ENCODE peak calls at places on chromosomes 6 and 20, in ten cellular contexts. One of them, this sample, is unnamed.

GRCh38 chr20:50729925-50730764 is 1.2 kb upstream of the PARD6B start:
- DNase-seq in pancreas: peak
- DNase-seq in hepatocyte: no peak
- DNase-seq in GM12865: no peak
- DNase-seq in kidney: no peak
- DNase-seq in adrenal gland: peak
- DNase-seq in astrocyte: no peak
- DNase-seq in left ventricle myocardium inferior: no peak
- DNase-seq in CD8-positive, alpha-beta memory T cell: no peak
- DNase-seq in mucosa of descending colon: peak
- DNase-seq in this sample: no peak

GRCh38 chr6:3518356-3518841 is 61.5 kb upstream of the SLC22A23 start:
- DNase-seq in pancreas: no peak
- DNase-seq in hepatocyte: peak
- DNase-seq in GM12865: no peak
- DNase-seq in kidney: no peak
- DNase-seq in adrenal gland: no peak
- DNase-seq in astrocyte: peak
- DNase-seq in left ventricle myocardium inferior: no peak
- DNase-seq in CD8-positive, alpha-beta memory T cell: no peak
- DNase-seq in mucosa of descending colon: peak
- DNase-seq in this sample: no peak

GRCh38 chr20:24892522-24892921 is 56.5 kb upstream of the CST7 start:
- DNase-seq in pancreas: no peak
- DNase-seq in hepatocyte: no peak
- DNase-seq in GM12865: no peak
- DNase-seq in kidney: no peak
- DNase-seq in adrenal gland: no peak
- DNase-seq in astrocyte: no peak
- DNase-seq in left ventricle myocardium inferior: no peak
- DNase-seq in CD8-positive, alpha-beta memory T cell: no peak
- DNase-seq in mucosa of descending colon: no peak
- DNase-seq in this sample: no peak

GRCh38 chr20:19995220-19995863 is 21.8 kb upstream of the NAA20 start:
- DNase-seq in pancreas: no peak
- DNase-seq in hepatocyte: peak
- DNase-seq in GM12865: peak
- DNase-seq in kidney: no peak
- DNase-seq in adrenal gland: no peak
- DNase-seq in astrocyte: peak
- DNase-seq in left ventricle myocardium inferior: no peak
- DNase-seq in CD8-positive, alpha-beta memory T cell: no peak
- DNase-seq in mucosa of descending colon: peak
- DNase-seq in this sample: no peak

GRCh38 chr6:46184114-46184513 is 13.3 kb upstream of the ENPP5 start:
- DNase-seq in pancreas: no peak
- DNase-seq in hepatocyte: peak
- DNase-seq in GM12865: no peak
- DNase-seq in kidney: no peak
- DNase-seq in adrenal gland: peak
- DNase-seq in astrocyte: peak
- DNase-seq in left ventricle myocardium inferior: no peak
- DNase-seq in CD8-positive, alpha-beta memory T cell: no peak
- DNase-seq in mucosa of descending colon: no peak
- DNase-seq in this sample: peak

GRCh38 chr20:10965936-10966470 is 292.2 kb upstream of the JAG1 start:
- DNase-seq in pancreas: no peak
- DNase-seq in hepatocyte: no peak
- DNase-seq in GM12865: no peak
- DNase-seq in kidney: no peak
- DNase-seq in adrenal gland: no peak
- DNase-seq in astrocyte: peak
- DNase-seq in left ventricle myocardium inferior: no peak
- DNase-seq in CD8-positive, alpha-beta memory T cell: no peak
- DNase-seq in mucosa of descending colon: peak
- DNase-seq in this sample: no peak

GRCh38 chr6:74199146-74199680 is 503.2 kb downstream of the CD109 start:
- DNase-seq in pancreas: no peak
- DNase-seq in hepatocyte: no peak
- DNase-seq in GM12865: no peak
- DNase-seq in kidney: no peak
- DNase-seq in adrenal gland: no peak
- DNase-seq in astrocyte: no peak
- DNase-seq in left ventricle myocardium inferior: no peak
- DNase-seq in CD8-positive, alpha-beta memory T cell: no peak
- DNase-seq in mucosa of descending colon: no peak
- DNase-seq in this sample: no peak

GRCh38 chr6:11912420-11912819 is 99.7 kb upstream of the HIVEP1 start:
- DNase-seq in pancreas: no peak
- DNase-seq in hepatocyte: no peak
- DNase-seq in GM12865: peak
- DNase-seq in kidney: no peak
- DNase-seq in adrenal gland: no peak
- DNase-seq in astrocyte: no peak
- DNase-seq in left ventricle myocardium inferior: no peak
- DNase-seq in CD8-positive, alpha-beta memory T cell: no peak
- DNase-seq in mucosa of descending colon: peak
- DNase-seq in this sample: no peak

GRCh38 chr6:13457577-13457976 is 29.8 kb downstream of the GFOD1 start:
- DNase-seq in pancreas: no peak
- DNase-seq in hepatocyte: no peak
- DNase-seq in GM12865: no peak
- DNase-seq in kidney: no peak
- DNase-seq in adrenal gland: no peak
- DNase-seq in astrocyte: peak
- DNase-seq in left ventricle myocardium inferior: peak
- DNase-seq in CD8-positive, alpha-beta memory T cell: no peak
- DNase-seq in mucosa of descending colon: no peak
- DNase-seq in this sample: no peak

GRCh38 chr6:108796875-108797274 is 51.3 kb upstream of the ARMC2 start:
- DNase-seq in pancreas: no peak
- DNase-seq in hepatocyte: no peak
- DNase-seq in GM12865: no peak
- DNase-seq in kidney: no peak
- DNase-seq in adrenal gland: no peak
- DNase-seq in astrocyte: no peak
- DNase-seq in left ventricle myocardium inferior: no peak
- DNase-seq in CD8-positive, alpha-beta memory T cell: no peak
- DNase-seq in mucosa of descending colon: no peak
- DNase-seq in this sample: no peak

DNA sequence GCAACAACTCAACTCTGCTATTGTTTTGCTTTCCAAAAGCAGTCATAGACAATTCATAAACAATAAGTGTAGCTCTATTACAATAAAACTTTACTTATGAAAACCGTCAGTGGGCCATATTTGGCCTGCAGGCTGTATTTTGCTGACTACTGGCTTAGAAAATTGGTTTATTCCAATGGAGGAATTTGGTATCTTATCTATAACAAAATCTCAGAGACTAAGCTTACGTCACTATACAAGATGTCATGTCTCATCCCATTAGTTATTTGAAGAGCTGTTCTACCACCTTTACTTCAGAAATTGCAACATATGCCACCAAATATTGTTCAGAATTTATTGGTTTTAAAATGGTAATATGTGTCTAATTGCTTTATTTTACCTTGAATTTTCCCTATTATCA is 436.9 kb downstream of the HTR1B start:
- DNase-seq in pancreas: no peak
- DNase-seq in hepatocyte: no peak
- DNase-seq in GM12865: no peak
- DNase-seq in kidney: no peak
- DNase-seq in adrenal gland: no peak
- DNase-seq in astrocyte: no peak
- DNase-seq in left ventricle myocardium inferior: no peak
- DNase-seq in CD8-positive, alpha-beta memory T cell: no peak
- DNase-seq in mucosa of descending colon: no peak
- DNase-seq in this sample: no peak
- H3K4me3 ChIP-seq in pancreas: no peak
- H3K4me3 ChIP-seq in hepatocyte: no peak
- H3K4me3 ChIP-seq in GM12865: peak
- H3K4me3 ChIP-seq in kidney: no peak
- H3K4me3 ChIP-seq in adrenal gland: no peak
- H3K4me3 ChIP-seq in astrocyte: no peak
- H3K4me3 ChIP-seq in left ventricle myocardium inferior: no peak
- H3K4me3 ChIP-seq in CD8-positive, alpha-beta memory T cell: no peak
- H3K4me3 ChIP-seq in mucosa of descending colon: no peak
- H3K4me3 ChIP-seq in this sample: no peak

DNA sequence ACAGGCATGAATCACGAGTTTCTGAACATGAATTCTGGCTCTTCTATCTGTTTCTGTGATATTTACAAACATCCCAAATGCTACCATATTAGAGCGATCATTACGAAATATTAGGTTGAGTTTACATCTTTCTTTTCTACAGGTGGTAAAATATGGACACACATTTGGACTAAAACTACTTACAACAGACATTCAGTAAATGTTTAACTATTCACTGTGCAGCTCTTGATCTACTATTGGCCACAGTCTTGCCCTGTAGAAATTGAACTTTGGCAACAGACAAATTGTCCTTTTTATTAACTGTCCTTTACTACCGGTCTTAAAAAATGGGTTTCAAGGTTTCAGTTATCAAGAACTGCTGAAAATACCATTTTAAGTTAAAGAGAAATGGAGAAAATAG is 26.5 kb upstream of the MTRF1L start:
- DNase-seq in pancreas: no peak
- DNase-seq in hepatocyte: no peak
- DNase-seq in GM12865: no peak
- DNase-seq in kidney: no peak
- DNase-seq in adrenal gland: no peak
- DNase-seq in astrocyte: no peak
- DNase-seq in left ventricle myocardium inferior: no peak
- DNase-seq in CD8-positive, alpha-beta memory T cell: no peak
- DNase-seq in mucosa of descending colon: no peak
- DNase-seq in this sample: no peak
- H3K4me3 ChIP-seq in pancreas: no peak
- H3K4me3 ChIP-seq in hepatocyte: no peak
- H3K4me3 ChIP-seq in GM12865: no peak
- H3K4me3 ChIP-seq in kidney: no peak
- H3K4me3 ChIP-seq in adrenal gland: no peak
- H3K4me3 ChIP-seq in astrocyte: no peak
- H3K4me3 ChIP-seq in left ventricle myocardium inferior: no peak
- H3K4me3 ChIP-seq in CD8-positive, alpha-beta memory T cell: no peak
- H3K4me3 ChIP-seq in mucosa of descending colon: no peak
- H3K4me3 ChIP-seq in this sample: no peak

DNA sequence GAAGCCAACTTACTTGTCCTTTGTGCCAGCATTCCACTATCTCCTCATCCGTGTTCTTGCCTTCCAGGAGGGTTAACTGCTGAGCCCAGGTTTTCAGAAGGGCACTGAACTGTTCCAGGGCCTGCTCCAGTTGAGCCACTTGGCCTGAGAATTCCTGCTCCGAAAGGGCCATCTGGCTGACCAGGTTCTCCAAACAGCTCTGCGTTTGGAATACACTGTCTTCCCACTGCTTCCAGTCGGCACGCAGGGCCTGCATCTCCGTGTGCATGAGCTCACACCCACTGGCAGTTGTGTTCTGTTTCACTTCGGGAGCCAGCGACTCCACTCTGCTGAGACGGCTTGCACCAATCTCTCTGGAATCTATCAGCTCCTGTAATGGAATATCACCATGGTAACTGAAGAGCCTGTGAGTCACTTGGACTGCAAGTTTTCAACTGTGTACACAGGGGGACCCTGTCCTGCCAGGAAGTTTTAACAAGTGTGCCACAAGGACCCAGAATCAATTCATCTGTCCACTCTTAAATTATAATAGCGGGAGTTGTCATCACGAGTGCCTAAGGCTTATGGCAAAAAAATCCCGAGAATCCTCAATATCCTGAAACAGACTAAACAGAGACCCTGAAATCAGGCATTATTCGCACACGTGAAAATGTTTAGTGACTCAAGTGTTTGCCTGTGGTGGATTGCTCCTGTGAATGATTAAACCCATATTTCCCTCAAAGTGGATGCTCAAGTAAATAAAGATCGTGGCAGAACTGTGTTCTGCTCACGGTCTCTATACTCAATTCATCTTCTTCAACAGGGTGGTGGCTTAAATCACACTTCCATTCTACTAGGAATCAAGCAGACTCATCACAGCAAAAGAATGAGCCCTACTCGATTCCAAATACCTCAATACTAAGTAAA is 255.9 kb downstream of the SYNE1 start:
- DNase-seq in pancreas: peak
- DNase-seq in hepatocyte: peak
- DNase-seq in GM12865: no peak
- DNase-seq in kidney: peak
- DNase-seq in adrenal gland: peak
- DNase-seq in astrocyte: peak
- DNase-seq in left ventricle myocardium inferior: peak
- DNase-seq in CD8-positive, alpha-beta memory T cell: no peak
- DNase-seq in mucosa of descending colon: peak
- DNase-seq in this sample: peak
- H3K4me3 ChIP-seq in pancreas: peak
- H3K4me3 ChIP-seq in hepatocyte: peak
- H3K4me3 ChIP-seq in GM12865: no peak
- H3K4me3 ChIP-seq in kidney: peak
- H3K4me3 ChIP-seq in adrenal gland: peak
- H3K4me3 ChIP-seq in astrocyte: peak
- H3K4me3 ChIP-seq in left ventricle myocardium inferior: peak
- H3K4me3 ChIP-seq in CD8-positive, alpha-beta memory T cell: no peak
- H3K4me3 ChIP-seq in mucosa of descending colon: no peak
- H3K4me3 ChIP-seq in this sample: peak

GRCh38 chr20:44251284-44251683 is 4.2 kb downstream of the GDAP1L1 start:
- DNase-seq in pancreas: no peak
- DNase-seq in hepatocyte: no peak
- DNase-seq in GM12865: no peak
- DNase-seq in kidney: no peak
- DNase-seq in adrenal gland: no peak
- DNase-seq in astrocyte: no peak
- DNase-seq in left ventricle myocardium inferior: no peak
- DNase-seq in CD8-positive, alpha-beta memory T cell: no peak
- DNase-seq in mucosa of descending colon: no peak
- DNase-seq in this sample: no peak

GRCh38 chr20:44247676-44248419 is 740 bp downstream of the GDAP1L1 start:
- DNase-seq in pancreas: no peak
- DNase-seq in hepatocyte: peak
- DNase-seq in GM12865: peak
- DNase-seq in kidney: no peak
- DNase-seq in adrenal gland: peak
- DNase-seq in astrocyte: peak
- DNase-seq in left ventricle myocardium inferior: peak
- DNase-seq in CD8-positive, alpha-beta memory T cell: no peak
- DNase-seq in mucosa of descending colon: no peak
- DNase-seq in this sample: no peak

GRCh38 chr20:44245977-44246376 is 1.1 kb upstream of the GDAP1L1 start:
- DNase-seq in pancreas: no peak
- DNase-seq in hepatocyte: no peak
- DNase-seq in GM12865: no peak
- DNase-seq in kidney: no peak
- DNase-seq in adrenal gland: no peak
- DNase-seq in astrocyte: no peak
- DNase-seq in left ventricle myocardium inferior: no peak
- DNase-seq in CD8-positive, alpha-beta memory T cell: no peak
- DNase-seq in mucosa of descending colon: no peak
- DNase-seq in this sample: no peak

GRCh38 chr20:44248420-44248759 is 1.3 kb downstream of the GDAP1L1 start:
- DNase-seq in pancreas: no peak
- DNase-seq in hepatocyte: no peak
- DNase-seq in GM12865: no peak
- DNase-seq in kidney: no peak
- DNase-seq in adrenal gland: no peak
- DNase-seq in astrocyte: no peak
- DNase-seq in left ventricle myocardium inferior: no peak
- DNase-seq in CD8-positive, alpha-beta memory T cell: no peak
- DNase-seq in mucosa of descending colon: no peak
- DNase-seq in this sample: no peak

GRCh38 chr20:44247131-44247571 is at the start of gene GDAP1L1:
- DNase-seq in pancreas: no peak
- DNase-seq in hepatocyte: peak
- DNase-seq in GM12865: no peak
- DNase-seq in kidney: no peak
- DNase-seq in adrenal gland: peak
- DNase-seq in astrocyte: no peak
- DNase-seq in left ventricle myocardium inferior: no peak
- DNase-seq in CD8-positive, alpha-beta memory T cell: no peak
- DNase-seq in mucosa of descending colon: no peak
- DNase-seq in this sample: no peak
- H3K4me3 ChIP-seq in pancreas: no peak
- H3K4me3 ChIP-seq in hepatocyte: no peak
- H3K4me3 ChIP-seq in GM12865: no peak
- H3K4me3 ChIP-seq in kidney: no peak
- H3K4me3 ChIP-seq in adrenal gland: no peak
- H3K4me3 ChIP-seq in astrocyte: no peak
- H3K4me3 ChIP-seq in left ventricle myocardium inferior: peak
- H3K4me3 ChIP-seq in CD8-positive, alpha-beta memory T cell: no peak
- H3K4me3 ChIP-seq in mucosa of descending colon: no peak
- H3K4me3 ChIP-seq in this sample: no peak

This sample was measured in epithelial cell of proximal tubule.